ENCODE peak calls at places on chromosomes 1 and 21, in ten cellular contexts. One of them, this sample, is unnamed.

GRCh38 chr1:102071451-102071850 is 74.7 kb upstream of the OLFM3 start:
- DNase-seq in colonic mucosa: no peak
- DNase-seq in body of pancreas: no peak
- DNase-seq in RWPE1: no peak
- DNase-seq in nephron progenitor cell: no peak
- DNase-seq in Peyer's patch: no peak
- DNase-seq in right lobe of liver: no peak
- DNase-seq in thoracic aorta: no peak
- DNase-seq in psoas muscle: no peak
- DNase-seq in AG04450: no peak
- DNase-seq in this sample: no peak

GRCh38 chr1:24369801-24370200 is 43.8 kb downstream of the STPG1 start:
- DNase-seq in colonic mucosa: no peak
- DNase-seq in body of pancreas: no peak
- DNase-seq in RWPE1: no peak
- DNase-seq in nephron progenitor cell: no peak
- DNase-seq in Peyer's patch: no peak
- DNase-seq in right lobe of liver: no peak
- DNase-seq in thoracic aorta: no peak
- DNase-seq in psoas muscle: no peak
- DNase-seq in AG04450: no peak
- DNase-seq in this sample: no peak

GRCh38 chr21:46091118-46091517 is 6.8 kb upstream of the COL6A2 start:
- DNase-seq in colonic mucosa: no peak
- DNase-seq in body of pancreas: no peak
- DNase-seq in RWPE1: no peak
- DNase-seq in nephron progenitor cell: no peak
- DNase-seq in Peyer's patch: peak; percentile 31
- DNase-seq in right lobe of liver: no peak
- DNase-seq in thoracic aorta: no peak
- DNase-seq in psoas muscle: peak; percentile 34
- DNase-seq in AG04450: no peak
- DNase-seq in this sample: no peak

GRCh38 chr1:4652631-4653327 is 1.6 kb upstream of the AJAP1 start:
- DNase-seq in colonic mucosa: peak; percentile 24
- DNase-seq in body of pancreas: peak; percentile 61
- DNase-seq in RWPE1: peak; percentile 53
- DNase-seq in nephron progenitor cell: peak; percentile 86
- DNase-seq in Peyer's patch: peak; percentile 70
- DNase-seq in right lobe of liver: peak; percentile 61
- DNase-seq in thoracic aorta: no peak
- DNase-seq in psoas muscle: peak; percentile 74
- DNase-seq in AG04450: no peak
- DNase-seq in this sample: peak; percentile 27

GRCh38 chr1:116189481-116189880 is 78.3 kb downstream of the MAB21L3 start:
- DNase-seq in colonic mucosa: peak; percentile 15
- DNase-seq in body of pancreas: no peak
- DNase-seq in RWPE1: no peak
- DNase-seq in nephron progenitor cell: no peak
- DNase-seq in Peyer's patch: no peak
- DNase-seq in right lobe of liver: no peak
- DNase-seq in thoracic aorta: no peak
- DNase-seq in psoas muscle: no peak
- DNase-seq in AG04450: no peak
- DNase-seq in this sample: no peak

GRCh38 chr1:6367381-6368007 is 26.1 kb downstream of the ACOT7 start:
- DNase-seq in colonic mucosa: no peak
- DNase-seq in body of pancreas: peak; percentile 37
- DNase-seq in RWPE1: no peak
- DNase-seq in nephron progenitor cell: no peak
- DNase-seq in Peyer's patch: no peak
- DNase-seq in right lobe of liver: peak; percentile 39
- DNase-seq in thoracic aorta: no peak
- DNase-seq in psoas muscle: no peak
- DNase-seq in AG04450: no peak
- DNase-seq in this sample: peak; percentile 31

GRCh38 chr1:116874622-116875277 is 35.0 kb upstream of the PTGFRN start:
- DNase-seq in colonic mucosa: no peak
- DNase-seq in body of pancreas: no peak
- DNase-seq in RWPE1: no peak
- DNase-seq in nephron progenitor cell: no peak
- DNase-seq in Peyer's patch: no peak
- DNase-seq in right lobe of liver: no peak
- DNase-seq in thoracic aorta: no peak
- DNase-seq in psoas muscle: no peak
- DNase-seq in AG04450: no peak
- DNase-seq in this sample: peak; percentile 28

GRCh38 chr21:37945036-37945435 is 28.8 kb upstream of the KCNJ6 start:
- DNase-seq in colonic mucosa: no peak
- DNase-seq in body of pancreas: no peak
- DNase-seq in RWPE1: no peak
- DNase-seq in nephron progenitor cell: no peak
- DNase-seq in Peyer's patch: no peak
- DNase-seq in right lobe of liver: no peak
- DNase-seq in thoracic aorta: no peak
- DNase-seq in psoas muscle: no peak
- DNase-seq in AG04450: no peak
- DNase-seq in this sample: no peak

GRCh38 chr1:155934097-155934932 is at the start of gene KHDC4:
- DNase-seq in colonic mucosa: peak; percentile 97
- DNase-seq in body of pancreas: peak; percentile 96
- DNase-seq in RWPE1: peak; percentile 94
- DNase-seq in nephron progenitor cell: peak; percentile 86
- DNase-seq in Peyer's patch: peak; percentile 94
- DNase-seq in right lobe of liver: peak; percentile 93
- DNase-seq in thoracic aorta: peak; percentile 86
- DNase-seq in psoas muscle: peak; percentile 97
- DNase-seq in AG04450: peak; percentile 96
- DNase-seq in this sample: peak; percentile 99
- TF ChIP-seq CTCF in colonic mucosa: no peak
- TF ChIP-seq CTCF in body of pancreas: peak; percentile 27
- TF ChIP-seq CTCF in RWPE1: no peak
- TF ChIP-seq CTCF in nephron progenitor cell: no peak
- TF ChIP-seq CTCF in Peyer's patch: peak; percentile 42
- TF ChIP-seq CTCF in right lobe of liver: no peak
- TF ChIP-seq CTCF in thoracic aorta: peak; percentile 23
- TF ChIP-seq CTCF in psoas muscle: no peak
- TF ChIP-seq CTCF in AG04450: peak; percentile 12
- TF ChIP-seq CTCF in this sample: no peak

DNA sequence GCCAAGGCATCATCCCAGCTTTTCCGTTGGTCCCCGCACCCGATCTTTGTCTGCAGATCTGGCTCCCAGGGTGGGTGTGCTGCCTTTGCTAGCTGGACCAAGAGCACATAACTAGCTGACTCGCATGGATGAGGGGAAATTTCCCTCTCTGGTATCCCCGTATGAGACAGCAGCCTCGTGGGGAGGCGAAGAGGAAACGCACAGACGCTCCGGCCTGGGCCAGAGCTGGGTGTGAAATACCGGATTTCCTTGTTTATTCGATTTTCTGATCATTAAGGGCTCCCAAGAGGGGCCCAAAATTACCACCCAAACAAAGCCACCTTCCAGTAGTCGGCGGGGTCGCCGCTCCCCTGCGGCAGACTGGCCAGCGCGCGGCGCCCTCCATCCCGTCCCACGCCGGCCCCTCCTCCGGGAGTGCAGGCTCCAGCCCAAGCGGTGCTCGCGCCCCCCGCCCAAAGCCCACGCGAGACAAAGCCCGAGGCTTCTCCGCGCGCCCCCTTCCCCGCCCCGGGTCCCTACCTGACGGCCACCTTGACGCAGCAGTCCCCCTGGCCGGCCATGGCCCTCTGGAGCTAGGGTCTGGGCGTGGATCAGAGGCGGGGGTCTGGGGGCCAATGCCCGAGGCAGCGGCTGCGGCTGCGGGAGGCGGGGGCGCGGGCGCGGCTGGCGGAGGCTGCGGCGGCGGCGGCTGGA is 544 bp downstream of the KIF21B start:
- DNase-seq in colonic mucosa: peak; percentile 32
- DNase-seq in body of pancreas: no peak
- DNase-seq in RWPE1: no peak
- DNase-seq in nephron progenitor cell: no peak
- DNase-seq in Peyer's patch: no peak
- DNase-seq in right lobe of liver: peak; percentile 40
- DNase-seq in thoracic aorta: no peak
- DNase-seq in psoas muscle: no peak
- DNase-seq in AG04450: no peak
- DNase-seq in this sample: no peak
- TF ChIP-seq CTCF in colonic mucosa: no peak
- TF ChIP-seq CTCF in body of pancreas: no peak
- TF ChIP-seq CTCF in RWPE1: no peak
- TF ChIP-seq CTCF in nephron progenitor cell: no peak
- TF ChIP-seq CTCF in Peyer's patch: no peak
- TF ChIP-seq CTCF in right lobe of liver: no peak
- TF ChIP-seq CTCF in thoracic aorta: no peak
- TF ChIP-seq CTCF in psoas muscle: no peak
- TF ChIP-seq CTCF in AG04450: peak; percentile 7
- TF ChIP-seq CTCF in this sample: no peak

GRCh38 chr1:153792631-153793041 is 17.4 kb downstream of the SLC27A3 start:
- DNase-seq in colonic mucosa: no peak
- DNase-seq in body of pancreas: no peak
- DNase-seq in RWPE1: no peak
- DNase-seq in nephron progenitor cell: no peak
- DNase-seq in Peyer's patch: no peak
- DNase-seq in right lobe of liver: no peak
- DNase-seq in thoracic aorta: no peak
- DNase-seq in psoas muscle: peak; percentile 45
- DNase-seq in AG04450: no peak
- DNase-seq in this sample: no peak

GRCh38 chr1:153793261-153793972 is 18.2 kb downstream of the SLC27A3 start:
- DNase-seq in colonic mucosa: no peak
- DNase-seq in body of pancreas: no peak
- DNase-seq in RWPE1: no peak
- DNase-seq in nephron progenitor cell: no peak
- DNase-seq in Peyer's patch: no peak
- DNase-seq in right lobe of liver: no peak
- DNase-seq in thoracic aorta: no peak
- DNase-seq in psoas muscle: peak; percentile 37
- DNase-seq in AG04450: no peak
- DNase-seq in this sample: no peak

GRCh38 chr1:153790282-153790995 is 15.2 kb downstream of the SLC27A3 start:
- DNase-seq in colonic mucosa: peak; percentile 65
- DNase-seq in body of pancreas: peak; percentile 42
- DNase-seq in RWPE1: no peak
- DNase-seq in nephron progenitor cell: no peak
- DNase-seq in Peyer's patch: peak; percentile 58
- DNase-seq in right lobe of liver: peak; percentile 45
- DNase-seq in thoracic aorta: no peak
- DNase-seq in psoas muscle: peak; percentile 85
- DNase-seq in AG04450: peak; percentile 62
- DNase-seq in this sample: peak; percentile 79

GRCh38 chr1:153790996-153791855 is 16.0 kb downstream of the SLC27A3 start:
- DNase-seq in colonic mucosa: no peak
- DNase-seq in body of pancreas: no peak
- DNase-seq in RWPE1: no peak
- DNase-seq in nephron progenitor cell: no peak
- DNase-seq in Peyer's patch: no peak
- DNase-seq in right lobe of liver: peak; percentile 34
- DNase-seq in thoracic aorta: no peak
- DNase-seq in psoas muscle: peak; percentile 59
- DNase-seq in AG04450: peak; percentile 85
- DNase-seq in this sample: peak; percentile 88

DNA sequence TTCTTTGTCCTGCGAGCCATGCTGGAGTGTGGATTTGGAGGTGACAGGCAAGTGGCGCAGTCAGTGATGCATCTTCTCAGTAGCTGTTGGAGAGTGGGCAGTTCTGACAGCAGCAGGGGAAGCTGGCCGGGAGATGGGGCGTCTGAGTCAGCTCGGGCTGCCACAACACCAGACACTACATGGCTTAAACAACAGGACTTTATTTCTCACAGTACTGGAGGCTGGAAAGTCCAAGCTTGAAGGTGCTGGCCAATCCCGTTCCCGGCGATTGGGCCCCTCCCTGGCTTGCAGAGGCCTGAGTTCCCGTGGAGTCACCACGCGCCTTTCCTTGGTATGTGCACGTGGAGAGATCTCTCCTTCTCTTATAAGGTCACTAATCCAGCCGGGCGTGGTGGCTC is 16.6 kb downstream of the SLC27A3 start:
- DNase-seq in colonic mucosa: no peak
- DNase-seq in body of pancreas: no peak
- DNase-seq in RWPE1: no peak
- DNase-seq in nephron progenitor cell: no peak
- DNase-seq in Peyer's patch: no peak
- DNase-seq in right lobe of liver: no peak
- DNase-seq in thoracic aorta: no peak
- DNase-seq in psoas muscle: peak; percentile 43
- DNase-seq in AG04450: peak; percentile 23
- DNase-seq in this sample: peak; percentile 76
- TF ChIP-seq CTCF in colonic mucosa: no peak
- TF ChIP-seq CTCF in body of pancreas: no peak
- TF ChIP-seq CTCF in RWPE1: no peak
- TF ChIP-seq CTCF in nephron progenitor cell: no peak
- TF ChIP-seq CTCF in Peyer's patch: no peak
- TF ChIP-seq CTCF in right lobe of liver: no peak
- TF ChIP-seq CTCF in thoracic aorta: no peak
- TF ChIP-seq CTCF in psoas muscle: no peak
- TF ChIP-seq CTCF in AG04450: no peak
- TF ChIP-seq CTCF in this sample: peak; percentile 11

GRCh38 chr1:181187596-181188126 is 99.2 kb downstream of the IER5 start:
- DNase-seq in colonic mucosa: no peak
- DNase-seq in body of pancreas: no peak
- DNase-seq in RWPE1: no peak
- DNase-seq in nephron progenitor cell: no peak
- DNase-seq in Peyer's patch: no peak
- DNase-seq in right lobe of liver: no peak
- DNase-seq in thoracic aorta: no peak
- DNase-seq in psoas muscle: no peak
- DNase-seq in AG04450: no peak
- DNase-seq in this sample: no peak

GRCh38 chr1:181181792-181182585 is 93.5 kb downstream of the IER5 start:
- DNase-seq in colonic mucosa: no peak
- DNase-seq in body of pancreas: no peak
- DNase-seq in RWPE1: no peak
- DNase-seq in nephron progenitor cell: no peak
- DNase-seq in Peyer's patch: no peak
- DNase-seq in right lobe of liver: no peak
- DNase-seq in thoracic aorta: no peak
- DNase-seq in psoas muscle: no peak
- DNase-seq in AG04450: no peak
- DNase-seq in this sample: no peak

GRCh38 chr1:181184621-181185020 is 96.1 kb downstream of the IER5 start:
- DNase-seq in colonic mucosa: no peak
- DNase-seq in body of pancreas: no peak
- DNase-seq in RWPE1: no peak
- DNase-seq in nephron progenitor cell: no peak
- DNase-seq in Peyer's patch: no peak
- DNase-seq in right lobe of liver: no peak
- DNase-seq in thoracic aorta: no peak
- DNase-seq in psoas muscle: no peak
- DNase-seq in AG04450: no peak
- DNase-seq in this sample: no peak

GRCh38 chr1:181189245-181189644 is 100.7 kb downstream of the IER5 start:
- DNase-seq in colonic mucosa: no peak
- DNase-seq in body of pancreas: no peak
- DNase-seq in RWPE1: no peak
- DNase-seq in nephron progenitor cell: no peak
- DNase-seq in Peyer's patch: no peak
- DNase-seq in right lobe of liver: no peak
- DNase-seq in thoracic aorta: no peak
- DNase-seq in psoas muscle: no peak
- DNase-seq in AG04450: no peak
- DNase-seq in this sample: no peak

DNA sequence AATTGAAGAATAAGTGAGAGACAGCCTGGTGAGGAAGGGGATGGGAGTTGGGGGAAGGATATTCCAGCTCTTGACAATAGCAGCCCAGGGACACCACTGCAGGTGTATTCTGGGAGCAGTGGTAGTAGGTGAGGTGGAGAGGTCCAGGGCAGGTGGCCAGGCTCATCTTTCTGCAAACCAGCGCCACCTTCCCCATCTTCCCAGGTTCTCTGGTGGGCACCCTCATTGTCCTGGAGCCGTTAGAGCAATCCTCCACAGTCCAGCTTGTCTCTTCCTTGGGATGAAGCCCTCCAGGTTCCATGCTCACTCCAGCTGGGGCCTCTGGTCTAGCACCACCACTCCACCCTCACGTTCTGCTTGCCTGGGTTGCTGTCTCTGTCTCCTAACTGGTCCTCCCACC is 97.0 kb downstream of the IER5 start:
- DNase-seq in colonic mucosa: no peak
- DNase-seq in body of pancreas: no peak
- DNase-seq in RWPE1: no peak
- DNase-seq in nephron progenitor cell: no peak
- DNase-seq in Peyer's patch: no peak
- DNase-seq in right lobe of liver: no peak
- DNase-seq in thoracic aorta: no peak
- DNase-seq in psoas muscle: no peak
- DNase-seq in AG04450: no peak
- DNase-seq in this sample: no peak
- TF ChIP-seq CTCF in colonic mucosa: no peak
- TF ChIP-seq CTCF in body of pancreas: no peak
- TF ChIP-seq CTCF in RWPE1: no peak
- TF ChIP-seq CTCF in nephron progenitor cell: no peak
- TF ChIP-seq CTCF in Peyer's patch: no peak
- TF ChIP-seq CTCF in right lobe of liver: no peak
- TF ChIP-seq CTCF in thoracic aorta: no peak
- TF ChIP-seq CTCF in psoas muscle: no peak
- TF ChIP-seq CTCF in AG04450: no peak
- TF ChIP-seq CTCF in this sample: no peak